ENCODE peak calls at places on chromosomes 5 and 9, in four cellular contexts. N is breast epithelium; C is CD4-positive, CD25-positive, alpha-beta regulatory T cell; U is prostate gland. V is an unnamed sample. For H3K4me1, the result is how much of the 10 kb centered on the place peaks cover.

GRCh38 chr5:143262393-143263174 is 140.9 kb downstream of the NR3C1 start:
- DNase-seq in C (no peak), N (no peak), U (no peak), V (no peak)

GRCh38 chr5:71932649-71933338 is 174.5 kb upstream of the MAP1B start:
- DNase-seq in C (no peak), U (no peak), N (no peak), V (peak)

GRCh38 chr5:136174021-136174659 is 18.8 kb downstream of the SMIM32 start:
- DNase-seq in N (no peak), C (no peak), U (no peak), V (no peak)

GRCh38 chr5:32330126-32330971 is 17.6 kb upstream of the MTMR12 start:
- DNase-seq in N (no peak), U (peak), C (no peak), V (no peak)

GRCh38 chr9:7901676-7902075 is 102.1 kb upstream of the DMAC1 start:
- DNase-seq in U (no peak), C (no peak), N (no peak), V (no peak)

GRCh38 chr9:83620841-83621636 is 1.9 kb upstream of the IDNK start:
- DNase-seq in N (no peak), U (no peak), C (peak), V (no peak)

GRCh38 chr5:149913449-149914419 is 30.9 kb downstream of the PDE6A start:
- DNase-seq in U (no peak), C (no peak), N (no peak), V (no peak)

GRCh38 chr5:157607371-157608161 is 32.0 kb upstream of the ADAM19 start:
- DNase-seq in N (no peak), U (no peak), C (peak), V (no peak)

GRCh38 chr5:139061856-139062255 is 136.3 kb downstream of the SIL1 start:
- DNase-seq in C (no peak), U (no peak), N (no peak), V (no peak)

GRCh38 chr9:83266618-83267543 is 203.9 kb upstream of the RASEF start:
- DNase-seq in U (no peak), C (no peak), N (no peak), V (no peak)

GRCh38 chr5:153530357-153531143 is 40.1 kb downstream of the GRIA1 start:
- DNase-seq in C (no peak), U (no peak), N (no peak), V (no peak)

GRCh38 chr9:134433909-134434895 is 107.9 kb downstream of the RXRA start:
- DNase-seq in C (no peak), U (no peak), N (no peak), V (no peak)

GRCh38 chr5:57299945-57300344 is 126.1 kb downstream of the GPBP1 start:
- DNase-seq in N (no peak), C (no peak), U (no peak), V (no peak)

GRCh38 chr9:92393686-92394085 is 10.7 kb downstream of the OGN start:
- DNase-seq in U (no peak), C (no peak), N (no peak), V (no peak)

GRCh38 chr5:82594097-82594496 is 315.9 kb upstream of the RPS23 start:
- DNase-seq in U (no peak), C (no peak), N (no peak), V (no peak)

GRCh38 chr5:179271821-179272325 is 73.4 kb downstream of the ADAMTS2 start:
- DNase-seq in U (no peak), C (no peak), N (peak), V (no peak)

GRCh38 chr5:87113848-87114247 is 153.8 kb upstream of the RASA1 start:
- DNase-seq in C (no peak), N (no peak), U (no peak), V (no peak)

GRCh38 chr5:66164044-66164790 is 20.1 kb downstream of the SREK1 start:
- DNase-seq in C (no peak), N (no peak), U (no peak), V (no peak)

GRCh38 chr5:98514106-98514665 is 259.3 kb upstream of the RGMB start:
- DNase-seq in U (no peak), N (no peak), C (no peak), V (no peak)

GRCh38 chr5:55102345-55102744 is at the start of gene GZMA:
- DNase-seq in U (no peak), C (peak), N (no peak), V (no peak)

GRCh38 chr9:94927762-94928158 is 201.3 kb downstream of the AOPEP start:
- DNase-seq in N (no peak), U (no peak), C (no peak), V (no peak)
- H3K4me1 ChIP-seq in N (under half), U (under half), C (under half), V (half or more)

GRCh38 chr9:125633116-125633743 is 73.8 kb downstream of the MAPKAP1 start:
- DNase-seq in U (peak), C (no peak), N (no peak), V (no peak)
- H3K4me3 ChIP-seq in U (no peak), C (no peak), N (no peak), V (no peak)

DNA sequence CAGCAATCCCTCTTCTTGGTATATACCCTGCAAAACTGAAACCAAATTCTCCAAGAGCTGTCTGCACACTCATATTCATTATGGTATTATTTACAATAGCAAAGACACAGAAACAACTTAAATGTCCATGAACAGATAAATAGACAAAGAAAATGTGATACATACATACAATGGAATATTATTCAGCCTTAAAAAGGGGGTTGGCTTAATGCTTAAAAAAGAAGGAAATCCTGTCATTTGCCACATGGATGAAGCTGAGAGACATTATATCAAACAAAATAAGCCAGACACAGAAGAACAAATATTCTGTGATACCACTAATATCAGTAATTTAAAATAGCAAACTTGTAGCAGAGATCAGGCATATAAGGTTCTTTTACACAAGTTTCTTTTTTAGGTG is 46.5 kb upstream of the GAS1 start:
- DNase-seq in N (no peak), C (no peak), U (no peak), V (no peak)
- H3K4me1 ChIP-seq in N (under half), C (under half), U (under half), V (under half)

GRCh38 chr5:125451622-125452021 is 705.2 kb upstream of the ZNF608 start:
- DNase-seq in N (no peak), U (no peak), C (no peak), V (no peak)
- H3K4me3 ChIP-seq in N (no peak), U (no peak), C (no peak), V (no peak)

DNA sequence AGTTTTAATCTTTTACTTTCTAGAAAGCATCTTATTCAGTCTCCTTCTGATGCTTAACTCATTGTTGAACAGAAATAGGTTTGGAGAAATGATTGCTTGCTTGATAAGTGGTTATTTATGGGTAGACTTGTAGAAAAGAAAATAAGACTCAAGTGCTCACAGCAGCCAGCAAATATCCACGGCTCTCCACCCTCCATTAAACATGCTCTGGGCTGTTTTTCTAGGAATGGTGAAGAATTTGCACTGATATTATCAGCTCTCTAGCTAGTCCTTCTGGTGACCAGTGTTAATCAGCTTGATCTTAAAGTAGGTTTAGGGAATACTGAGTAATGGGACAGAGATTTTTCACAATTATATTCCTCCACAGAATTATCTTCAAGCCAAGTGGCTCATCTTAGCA is 60.6 kb downstream of the SLC1A3 start:
- DNase-seq in C (no peak), N (no peak), U (no peak), V (no peak)
- H3K4me1 ChIP-seq in C (under half), N (under half), U (under half), V (under half)

GRCh38 chr9:20561542-20561941 is 60.8 kb downstream of the MLLT3 start:
- DNase-seq in N (no peak), U (no peak), C (no peak), V (no peak)

GRCh38 chr9:20559236-20559896 is 62.9 kb downstream of the MLLT3 start:
- DNase-seq in U (no peak), N (no peak), C (no peak), V (no peak)

GRCh38 chr9:20557286-20557685 is 65.0 kb downstream of the MLLT3 start:
- DNase-seq in C (no peak), U (no peak), N (no peak), V (no peak)

GRCh38 chr9:20558609-20559016 is 63.7 kb downstream of the MLLT3 start:
- DNase-seq in C (no peak), U (no peak), N (no peak), V (no peak)

DNA sequence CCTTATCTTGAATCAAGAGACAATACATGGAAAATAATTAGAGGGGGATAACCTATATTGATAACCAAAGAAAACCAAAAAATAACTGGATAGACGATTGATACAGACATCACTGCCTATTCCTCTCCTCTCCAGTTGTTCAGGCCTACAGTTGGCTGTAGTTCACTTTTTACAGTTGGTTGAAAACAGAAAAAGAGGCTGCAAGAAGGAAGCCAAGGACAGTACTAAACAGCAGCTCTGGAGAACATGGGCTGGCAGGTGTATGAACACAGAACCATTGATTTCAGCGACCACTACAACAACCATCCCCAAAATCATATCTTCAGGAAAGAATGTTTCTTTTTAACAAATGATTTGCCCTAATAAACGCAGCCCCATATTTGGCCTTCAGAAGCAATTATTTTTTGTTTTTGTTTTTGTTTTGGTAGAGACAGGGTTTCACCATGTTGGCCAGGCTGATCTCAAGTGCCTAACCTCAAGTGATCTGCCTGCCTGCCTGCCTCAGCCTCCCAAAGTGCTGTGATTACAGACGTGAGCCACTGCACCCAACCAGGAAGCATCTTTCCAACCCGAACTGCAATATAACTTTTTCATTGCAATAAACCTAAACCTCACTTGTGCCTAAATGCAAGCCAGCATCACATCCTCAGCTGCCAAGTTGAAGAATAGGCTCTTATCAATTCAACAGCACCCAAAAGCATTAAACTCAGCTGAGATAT is 64.2 kb downstream of the MLLT3 start:
- DNase-seq in C (no peak), N (no peak), U (no peak), V (no peak)
- H3K4me3 ChIP-seq in C (peak), N (no peak), U (no peak), V (no peak)

DNA sequence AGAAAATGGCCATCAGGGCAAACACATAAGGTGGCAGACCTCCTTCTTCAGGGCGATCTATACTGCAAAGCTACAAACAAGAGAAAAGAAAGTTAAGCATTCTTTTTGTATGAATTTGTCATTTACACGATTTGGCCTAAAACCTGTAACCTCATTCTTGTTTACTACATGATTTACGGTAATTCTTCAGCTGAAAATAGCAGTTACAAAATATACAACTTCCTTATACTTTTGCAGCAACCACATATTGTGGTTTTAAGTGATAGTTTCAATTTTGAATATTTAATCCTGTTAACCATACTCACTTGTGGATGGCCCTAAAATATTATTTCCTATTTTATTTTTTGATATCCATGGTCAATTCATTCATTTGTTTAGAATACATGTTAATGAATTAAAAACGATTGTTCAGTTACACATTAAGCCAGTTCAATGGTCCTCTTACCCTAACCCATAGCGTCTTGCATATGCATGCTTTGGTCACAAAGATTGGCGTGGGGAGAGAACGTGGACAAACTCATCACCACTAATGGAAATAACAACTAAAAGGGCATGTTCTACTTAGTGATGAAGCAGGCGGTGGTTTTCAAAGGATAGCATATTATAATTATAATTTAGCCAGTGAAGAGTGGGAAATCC is 16.6 kb downstream of the TUT7 start:
- DNase-seq in U (no peak), C (peak), N (no peak), V (no peak)
- H3K4me1 ChIP-seq in U (under half), C (under half), N (under half), V (under half)

GRCh38 chr5:177404641-177405134 is 4.2 kb upstream of the PFN3 start:
- DNase-seq in U (no peak), N (no peak), C (no peak), V (no peak)

GRCh38 chr5:177403826-177404640 is 3.6 kb upstream of the PFN3 start:
- DNase-seq in U (peak), C (peak), N (peak), V (peak)

GRCh38 chr5:177403194-177403825 is 2.8 kb upstream of the PFN3 start:
- DNase-seq in C (peak), U (no peak), N (no peak), V (no peak)

GRCh38 chr5:177399903-177400868 is at the start of gene PFN3:
- DNase-seq in U (no peak), C (no peak), N (no peak), V (no peak)

GRCh38 chr5:177402271-177403043 is 2.0 kb upstream of the PFN3 start:
- DNase-seq in C (peak), U (peak), N (peak), V (no peak)
- H3K4me3 ChIP-seq in C (peak), U (no peak), N (no peak), V (peak)

V was measured in thoracic aorta.